ENCODE peak calls at places on chromosome 12, in four cellular contexts. M is WTC11, V is K562, P is GM12878. U is an unnamed sample.

GRCh38 chr12:53660064-53660463 is 15.8 kb downstream of the ATP5MC2 start:
- DNase-seq in M (no peak), V (no peak), P (no peak), U (no peak)

GRCh38 chr12:105698047-105698446 is 367.6 kb downstream of the C12orf75 start:
- DNase-seq in M (no peak), V (no peak), P (no peak), U (no peak)

GRCh38 chr12:130427381-130427887 is 89.7 kb downstream of the PIWIL1 start:
- DNase-seq in M (no peak), V (no peak), P (no peak), U (no peak)

GRCh38 chr12:22312336-22312735 is 22.2 kb downstream of the ST8SIA1 start:
- DNase-seq in M (no peak), V (no peak), P (no peak), U (peak; percentile 5)

GRCh38 chr12:52189376-52190174 is 2.2 kb downstream of the KRT80 start:
- DNase-seq in M (no peak), V (no peak), P (no peak), U (no peak)

GRCh38 chr12:85627584-85627983 is 208.6 kb downstream of the RASSF9 start:
- DNase-seq in M (no peak), V (no peak), P (no peak), U (no peak)

GRCh38 chr12:29148065-29148957 is 767 bp upstream of the FAR2 start:
- DNase-seq in M (peak; percentile 12), V (peak; percentile 20), P (no peak), U (no peak)

GRCh38 chr12:109939504-109939903 is 39.4 kb downstream of the TCHP start:
- DNase-seq in M (no peak), V (no peak), P (no peak), U (no peak)

GRCh38 chr12:946212-946611 is 3.3 kb downstream of the RAD52 start:
- DNase-seq in M (no peak), V (no peak), P (peak; percentile 15), U (no peak)

GRCh38 chr12:96223411-96224218 is 29.4 kb downstream of the ELK3 start:
- DNase-seq in M (no peak), V (no peak), P (no peak), U (no peak)

GRCh38 chr12:96218989-96219678 is 25.0 kb downstream of the ELK3 start:
- DNase-seq in M (no peak), V (no peak), P (no peak), U (peak; percentile 69)

GRCh38 chr12:118641249-118641648 is 264.9 kb downstream of the SUDS3 start:
- DNase-seq in M (no peak), V (peak; percentile 41), P (no peak), U (no peak)

GRCh38 chr12:131100031-131100674 is 146.4 kb downstream of the ADGRD1 start:
- DNase-seq in M (no peak), V (no peak), P (no peak), U (no peak)

GRCh38 chr12:116123511-116124258 is 153.8 kb downstream of the MED13L start:
- DNase-seq in M (no peak), V (peak; percentile 20), P (no peak), U (no peak)

GRCh38 chr12:122116707-122117535 is 38.4 kb downstream of the MLXIP start:
- DNase-seq in M (no peak), V (no peak), P (no peak), U (no peak)

GRCh38 chr12:67442347-67442841 is 173.2 kb downstream of the CAND1 start:
- DNase-seq in M (no peak), V (no peak), P (no peak), U (no peak)

GRCh38 chr12:91023326-91024004 is 18.7 kb upstream of the EPYC start:
- DNase-seq in M (no peak), V (no peak), P (no peak), U (no peak)

GRCh38 chr12:53696285-53696654 is 20.4 kb upstream of the ATP5MC2 start:
- DNase-seq in M (peak; percentile 74), V (peak; percentile 66), P (peak; percentile 25), U (peak; percentile 82)

GRCh38 chr12:110531741-110532333 is 29.7 kb downstream of the RAD9B start:
- DNase-seq in M (no peak), V (no peak), P (peak; percentile 96), U (no peak)

GRCh38 chr12:42002563-42002962 is 142.1 kb downstream of the GXYLT1 start:
- DNase-seq in M (no peak), V (no peak), P (no peak), U (no peak)

DNA sequence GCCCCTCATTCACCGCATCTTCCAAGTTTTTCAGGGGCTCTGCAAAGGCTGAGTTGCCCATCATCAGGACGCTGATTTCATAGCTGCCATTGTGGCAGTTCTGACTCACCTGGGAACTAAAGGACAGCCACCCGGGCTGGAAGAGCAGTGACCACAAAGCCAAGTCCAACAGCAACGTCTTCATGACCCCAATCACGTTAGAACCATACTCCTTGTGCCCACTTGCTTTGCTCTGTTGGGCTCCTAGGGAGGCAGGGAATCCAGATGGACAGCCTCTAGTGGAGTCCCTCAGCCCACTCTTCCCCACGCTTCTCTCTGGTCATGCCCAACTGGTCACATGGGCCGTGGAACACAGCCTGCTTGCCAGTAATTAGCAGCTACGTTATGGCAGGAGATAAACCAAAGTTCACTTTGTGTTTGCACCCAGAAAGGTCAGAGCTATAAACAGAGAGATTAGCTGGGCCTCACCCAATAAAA is at the start of gene GUCY2C:
- DNase-seq in M (no peak), V (no peak), P (no peak), U (no peak)
- TF ChIP-seq CBFB in M (no peak), V (no peak), P (no peak), U (no peak)

GRCh38 chr12:89551747-89552146 is 25.9 kb upstream of the POC1B start:
- DNase-seq in M (no peak), V (no peak), P (no peak), U (no peak)

GRCh38 chr12:89552376-89552775 is 26.5 kb upstream of the POC1B start:
- DNase-seq in M (no peak), V (no peak), P (no peak), U (no peak)

GRCh38 chr12:89559753-89560152 is 33.9 kb upstream of the POC1B start:
- DNase-seq in M (no peak), V (no peak), P (no peak), U (peak; percentile 19)

GRCh38 chr12:89556976-89557375 is 31.1 kb upstream of the POC1B start:
- DNase-seq in M (no peak), V (no peak), P (no peak), U (peak; percentile 9)
- TF ChIP-seq CBFB in M (no peak), V (no peak), P (no peak), U (no peak)

GRCh38 chr12:26629864-26630263 is 203.1 kb downstream of the ITPR2 start:
- DNase-seq in M (no peak), V (no peak), P (no peak), U (no peak)
- TF ChIP-seq CBFB in M (no peak), V (no peak), P (no peak), U (no peak)

GRCh38 chr12:48929551-48929950 is 4.3 kb upstream of the FKBP11 start:
- DNase-seq in M (no peak), V (no peak), P (no peak), U (no peak)

GRCh38 chr12:48923117-48923516 is 2.2 kb downstream of the FKBP11 start:
- DNase-seq in M (no peak), V (no peak), P (no peak), U (no peak)

GRCh38 chr12:48927261-48927660 is 2.0 kb upstream of the FKBP11 start:
- DNase-seq in M (no peak), V (no peak), P (no peak), U (no peak)

GRCh38 chr12:48925218-48925871 is at the start of gene FKBP11:
- DNase-seq in M (peak; percentile 80), V (no peak), P (peak; percentile 30), U (no peak)

DNA sequence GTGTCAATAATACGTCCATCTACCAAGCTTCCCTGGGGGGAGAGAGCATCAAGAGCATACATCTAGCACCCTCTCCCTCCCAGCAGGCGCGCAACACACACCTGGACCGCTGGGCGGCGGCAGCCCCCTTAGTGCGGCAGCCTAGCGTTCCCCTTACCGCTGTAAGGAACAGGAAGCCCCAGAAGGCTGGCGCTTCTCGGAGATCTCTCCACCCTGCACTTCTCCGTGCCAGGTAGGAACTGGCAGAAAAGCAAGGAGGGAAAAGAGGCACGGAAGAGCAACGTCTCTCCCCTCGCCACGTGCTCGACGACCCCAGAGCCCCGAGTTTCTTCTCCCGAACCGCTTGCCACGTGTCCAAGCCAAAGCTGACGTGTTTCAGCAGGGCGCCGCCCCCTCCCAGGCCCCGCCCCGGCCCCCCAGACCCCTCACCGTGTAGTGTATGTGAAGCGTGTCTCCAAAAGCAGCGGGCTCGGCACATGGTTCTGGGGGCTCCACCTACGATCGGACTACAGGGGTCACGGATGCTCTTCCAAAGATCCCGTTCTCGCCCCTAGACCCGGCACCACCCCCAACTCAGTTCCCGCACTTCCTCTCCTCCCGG is 575 bp downstream of the FKBP11 start:
- DNase-seq in M (peak; percentile 69), V (no peak), P (peak; percentile 40), U (no peak)
- TF ChIP-seq CBFB in M (no peak), V (no peak), P (peak; percentile 43), U (no peak)

GRCh38 chr12:76639646-76640045 is 80.1 kb upstream of the OSBPL8 start:
- DNase-seq in M (no peak), V (no peak), P (no peak), U (no peak)

GRCh38 chr12:76633415-76633814 is 73.8 kb upstream of the OSBPL8 start:
- DNase-seq in M (no peak), V (peak; percentile 16), P (no peak), U (no peak)

GRCh38 chr12:76637807-76638206 is 78.2 kb upstream of the OSBPL8 start:
- DNase-seq in M (no peak), V (no peak), P (no peak), U (no peak)

GRCh38 chr12:76634074-76634570 is 74.6 kb upstream of the OSBPL8 start:
- DNase-seq in M (no peak), V (no peak), P (no peak), U (no peak)

GRCh38 chr12:76636141-76636692 is 76.6 kb upstream of the OSBPL8 start:
- DNase-seq in M (no peak), V (peak; percentile 21), P (no peak), U (no peak)
- TF ChIP-seq CBFB in M (no peak), V (no peak), P (no peak), U (no peak)

GRCh38 chr12:11886339-11886738 is 184.4 kb upstream of the BCL2L14 start:
- DNase-seq in M (no peak), V (no peak), P (no peak), U (no peak)
- TF ChIP-seq CBFB in M (no peak), V (no peak), P (no peak), U (no peak)

DNA sequence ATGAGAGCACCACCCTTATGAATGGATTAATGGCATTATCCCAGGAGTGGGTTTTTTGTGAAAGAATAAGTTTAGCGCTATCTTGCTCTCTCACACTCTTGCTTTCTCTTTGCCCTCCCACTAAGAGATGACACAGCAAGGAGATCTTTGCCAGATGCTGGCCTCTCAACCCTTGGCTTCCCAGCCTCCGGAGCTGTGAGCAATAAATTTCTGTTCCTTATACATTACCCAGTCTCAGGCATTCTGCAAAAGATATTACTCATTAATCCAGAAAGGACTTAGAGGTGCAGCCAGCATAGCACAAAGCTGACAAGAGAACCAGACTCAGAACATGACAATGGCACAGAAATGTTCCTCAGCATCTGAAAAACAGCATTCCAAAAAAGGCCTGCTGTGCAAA is 190.6 kb downstream of the ITPR2 start:
- DNase-seq in M (no peak), V (no peak), P (no peak), U (no peak)
- TF ChIP-seq CBFB in M (no peak), V (no peak), P (no peak), U (no peak)